ENCODE peak calls at places on chromosomes 2 and 18, in eight cellular contexts. P is stromal cell of bone marrow, S is T47D, Q is suprapubic skin, N is frontal cortex, E is Right ventricle myocardium inferior, I is germinal center, V is HFF-Myc. K is an unnamed sample.

GRCh38 chr2:44970846-44971450 is 29.4 kb downstream of the SIX3 start:
- DNase-seq in P (peak; percentile 40), S (no peak), Q (no peak), N (no peak), E (no peak), I (no peak), V (no peak), K (no peak)

GRCh38 chr2:100759901-100760300 is 60.0 kb upstream of the NPAS2 start:
- DNase-seq in P (no peak), S (no peak), Q (no peak), N (no peak), E (no peak), I (no peak), V (no peak), K (no peak)

GRCh38 chr2:5042666-5043440 is 649.3 kb upstream of the SOX11 start:
- DNase-seq in P (no peak), S (no peak), Q (no peak), N (no peak), E (no peak), I (no peak), V (no peak), K (no peak)

GRCh38 chr2:24261441-24261840 is 86.6 kb downstream of the FAM228A start:
- DNase-seq in P (no peak), S (no peak), Q (no peak), N (no peak), E (no peak), I (no peak), V (no peak), K (no peak)

GRCh38 chr18:6960656-6961055 is 156.9 kb downstream of the LAMA1 start:
- DNase-seq in P (no peak), S (no peak), Q (no peak), N (no peak), E (no peak), I (no peak), V (no peak), K (no peak)

GRCh38 chr2:238379096-238379810 is 47.5 kb upstream of the ASB1 start:
- DNase-seq in P (peak; percentile 21), S (no peak), Q (no peak), N (no peak), E (no peak), I (no peak), V (peak; percentile 37), K (no peak)

GRCh38 chr2:1659951-1660565 is 84.3 kb downstream of the PXDN start:
- DNase-seq in P (no peak), S (no peak), Q (no peak), N (no peak), E (no peak), I (no peak), V (no peak), K (no peak)

GRCh38 chr2:238305092-238305862 is 15.0 kb upstream of the TRAF3IP1 start:
- DNase-seq in P (no peak), S (no peak), Q (no peak), N (no peak), E (no peak), I (no peak), V (no peak), K (no peak)

GRCh38 chr2:120533625-120534024 is 187.7 kb downstream of the INHBB start:
- DNase-seq in P (no peak), S (no peak), Q (no peak), N (no peak), E (no peak), I (no peak), V (no peak), K (no peak)

GRCh38 chr2:212451786-212452200 is 86.8 kb downstream of the ERBB4 start:
- DNase-seq in P (no peak), S (no peak), Q (no peak), N (no peak), E (no peak), I (no peak), V (no peak), K (no peak)

GRCh38 chr2:203280428-203281064 is 41.7 kb downstream of the CYP20A1 start:
- DNase-seq in P (peak; percentile 70), S (no peak), Q (no peak), N (no peak), E (no peak), I (no peak), V (no peak), K (no peak)

GRCh38 chr2:46540496-46541342 is 61.4 kb downstream of the TMEM247 start:
- DNase-seq in P (peak; percentile 33), S (no peak), Q (no peak), N (no peak), E (no peak), I (no peak), V (peak; percentile 47), K (no peak)

GRCh38 chr2:119259296-119259860 is 35.7 kb downstream of the STEAP3 start:
- DNase-seq in P (no peak), S (no peak), Q (no peak), N (no peak), E (peak; percentile 45), I (no peak), V (no peak), K (no peak)

GRCh38 chr2:73075477-73076373 is 4.2 kb upstream of the SFXN5 start:
- DNase-seq in P (no peak), S (no peak), Q (no peak), N (no peak), E (no peak), I (no peak), V (no peak), K (peak; percentile 69)

GRCh38 chr18:8984131-8984670 is 118.3 kb upstream of the NDUFV2 start:
- DNase-seq in P (no peak), S (no peak), Q (no peak), N (no peak), E (no peak), I (no peak), V (no peak), K (no peak)

GRCh38 chr2:180012523-180012922 is 5.4 kb upstream of the CWC22 start:
- DNase-seq in P (peak; percentile 52), S (no peak), Q (no peak), N (no peak), E (no peak), I (no peak), V (no peak), K (no peak)

GRCh38 chr18:10563886-10564285 is 38.1 kb downstream of the NAPG start:
- DNase-seq in P (no peak), S (no peak), Q (no peak), N (no peak), E (no peak), I (no peak), V (no peak), K (peak; percentile 14)

GRCh38 chr2:65868177-65868576 is 435.8 kb upstream of the SPRED2 start:
- DNase-seq in P (no peak), S (no peak), Q (no peak), N (no peak), E (no peak), I (no peak), V (no peak), K (no peak)

GRCh38 chr18:9218052-9218451 is 81.5 kb downstream of the ANKRD12 start:
- DNase-seq in P (peak; percentile 38), S (no peak), Q (no peak), N (no peak), E (no peak), I (no peak), V (no peak), K (no peak)

GRCh38 chr2:101063352-101063751 is 61.3 kb downstream of the RPL31 start:
- DNase-seq in P (peak; percentile 90), S (no peak), Q (no peak), N (no peak), E (no peak), I (no peak), V (no peak), K (no peak)

GRCh38 chr2:211132586-211132985 is 576.2 kb downstream of the CPS1 start:
- DNase-seq in P (no peak), S (no peak), Q (no peak), N (no peak), E (no peak), I (no peak), V (no peak), K (no peak)

GRCh38 chr2:98912957-98913915 is 22.8 kb downstream of the CRACDL start:
- DNase-seq in P (no peak), S (no peak), Q (peak; percentile 79), N (no peak), E (no peak), I (no peak), V (no peak), K (no peak)

GRCh38 chr2:240922234-240922981 is 16.3 kb downstream of the CROCC2 start:
- DNase-seq in P (no peak), S (no peak), Q (peak; percentile 76), N (no peak), E (peak; percentile 23), I (no peak), V (no peak), K (no peak)

GRCh38 chr2:207869784-207870778 is 100.4 kb upstream of the FZD5 start:
- DNase-seq in P (peak; percentile 80), S (no peak), Q (no peak), N (no peak), E (no peak), I (no peak), V (peak; percentile 30), K (no peak)

GRCh38 chr2:27959496-27959895 is 69.0 kb downstream of the BABAM2 start:
- DNase-seq in P (no peak), S (no peak), Q (no peak), N (no peak), E (no peak), I (no peak), V (no peak), K (no peak)

GRCh38 chr18:44897445-44898215 is 216.9 kb downstream of the SETBP1 start:
- DNase-seq in P (no peak), S (no peak), Q (no peak), N (no peak), E (no peak), I (no peak), V (no peak), K (no peak)

GRCh38 chr2:189161894-189162293 is 17.7 kb downstream of the COL5A2 start:
- DNase-seq in P (no peak), S (no peak), Q (no peak), N (no peak), E (no peak), I (no peak), V (no peak), K (no peak)

GRCh38 chr2:237701033-237701858 is 73.9 kb downstream of the LRRFIP1 start:
- DNase-seq in P (no peak), S (no peak), Q (no peak), N (no peak), E (peak; percentile 65), I (no peak), V (no peak), K (no peak)

GRCh38 chr18:49846263-49846662 is 32.9 kb upstream of the ACAA2 start:
- DNase-seq in P (peak; percentile 48), S (no peak), Q (no peak), N (no peak), E (no peak), I (no peak), V (peak; percentile 65), K (no peak)

GRCh38 chr2:46836295-46837111 is 79.1 kb downstream of the MCFD2 start:
- DNase-seq in P (no peak), S (no peak), Q (peak; percentile 75), N (no peak), E (no peak), I (no peak), V (no peak), K (no peak)

GRCh38 chr2:200985806-200986205 is 22.3 kb upstream of the ORC2 start:
- DNase-seq in P (peak; percentile 12), S (no peak), Q (no peak), N (no peak), E (no peak), I (no peak), V (no peak), K (no peak)

GRCh38 chr18:60197233-60197632 is 175.3 kb downstream of the MC4R start:
- DNase-seq in P (no peak), S (no peak), Q (no peak), N (no peak), E (no peak), I (no peak), V (no peak), K (no peak)

GRCh38 chr18:39326772-39327171 is 1761.2 kb upstream of the CELF4 start:
- DNase-seq in P (no peak), S (no peak), Q (no peak), N (no peak), E (no peak), I (no peak), V (no peak), K (no peak)

GRCh38 chr2:238638982-238639341 is 208.9 kb upstream of the TWIST2 start:
- DNase-seq in P (no peak), S (no peak), Q (peak; percentile 64), N (no peak), E (no peak), I (no peak), V (no peak), K (no peak)

K was measured in C1 segment of cervical spinal cord.